ENCODE peak calls at places on chromosomes 7 and 10, in seven cellular contexts. M, Z, L, U, X, E and K are unnamed samples.

GRCh38 chr10:33216661-33217427 is 117.6 kb downstream of the NRP1 start:
- DNase-seq in U (no peak), E (no peak), Z (no peak), M (no peak), X (no peak), L (no peak), K (no peak)

GRCh38 chr7:148118371-148118770 is 472.2 kb upstream of the C7orf33 start:
- DNase-seq in E (no peak), L (no peak), M (no peak), U (no peak), X (no peak), Z (no peak), K (no peak)

GRCh38 chr7:99000904-99001442 is 122.6 kb downstream of the TRRAP start:
- DNase-seq in U (no peak), L (no peak), X (no peak), M (no peak), Z (no peak), E (no peak), K (no peak)

GRCh38 chr7:40749877-40750276 is 615.1 kb downstream of the SUGCT start:
- DNase-seq in U (peak; percentile 17), E (no peak), L (no peak), M (no peak), X (peak; percentile 12), Z (no peak), K (no peak)

GRCh38 chr10:543131-543530 is 146.3 kb downstream of the DIP2C start:
- DNase-seq in X (peak; percentile 25), Z (peak; percentile 29), L (no peak), M (no peak), E (no peak), U (no peak), K (no peak)

GRCh38 chr7:70189776-70190175 is 591.5 kb downstream of the AUTS2 start:
- DNase-seq in L (no peak), X (no peak), M (no peak), U (no peak), Z (no peak), E (no peak), K (no peak)

GRCh38 chr10:132542086-132542775 is 4.6 kb downstream of the INPP5A start:
- DNase-seq in E (no peak), X (no peak), M (peak; percentile 43), Z (peak; percentile 72), L (peak; percentile 44), U (no peak), K (no peak)

GRCh38 chr7:22156205-22156604 is 200.7 kb downstream of the RAPGEF5 start:
- DNase-seq in U (no peak), E (no peak), X (peak; percentile 43), L (no peak), Z (no peak), M (no peak), K (no peak)

GRCh38 chr7:19707240-19707639 is 1.6 kb downstream of the POLR1F start:
- DNase-seq in X (peak; percentile 10), L (no peak), M (no peak), Z (no peak), U (no peak), E (no peak), K (no peak)

GRCh38 chr10:119651514-119652327 is 541 bp downstream of the BAG3 start:
- DNase-seq in X (no peak), E (peak; percentile 54), L (peak; percentile 62), Z (peak; percentile 69), M (peak; percentile 63), U (peak; percentile 38), K (peak; percentile 66)

GRCh38 chr7:85685901-85686300 is 499.0 kb upstream of the SEMA3D start:
- DNase-seq in M (no peak), U (no peak), Z (no peak), E (no peak), X (peak; percentile 6), L (no peak), K (no peak)
- H3K27ac ChIP-seq in M (no peak overlapping the region), U (no peak overlapping the region), Z (no peak overlapping the region), E (no peak overlapping the region), X (no peak overlapping the region), L (no peak overlapping the region), K (no peak overlapping the region)

GRCh38 chr7:4683043-4683883 is 1.2 kb downstream of the FOXK1 start:
- DNase-seq in X (peak; percentile 25), L (peak; percentile 54), E (peak; percentile 55), Z (peak; percentile 74), U (no peak), M (peak; percentile 54), K (no peak)

GRCh38 chr7:4681922-4682620 is at the start of gene FOXK1:
- DNase-seq in Z (peak; percentile 88), M (peak; percentile 86), L (peak; percentile 85), E (peak; percentile 83), U (peak; percentile 81), X (peak; percentile 67), K (peak; percentile 89)

GRCh38 chr7:4683884-4684565 is 1.9 kb downstream of the FOXK1 start:
- DNase-seq in L (peak; percentile 72), Z (peak; percentile 83), X (peak; percentile 76), U (no peak), E (peak; percentile 81), M (peak; percentile 70), K (no peak)

GRCh38 chr7:4682621-4683042 is 537 bp downstream of the FOXK1 start:
- DNase-seq in Z (peak; percentile 81), U (peak; percentile 54), X (peak; percentile 55), M (peak; percentile 76), L (peak; percentile 82), E (peak; percentile 60), K (no peak)

GRCh38 chr7:4684826-4685225 is 2.7 kb downstream of the FOXK1 start:
- DNase-seq in X (no peak), L (no peak), U (no peak), Z (no peak), E (no peak), M (no peak), K (no peak)
- H3K4me3 ChIP-seq in X (peak overlapping the region; percentile 45), L (peak overlapping the region; percentile 88), U (peak overlapping the region; percentile 36), Z (peak overlapping the region; percentile 98), E (no peak overlapping the region), M (peak overlapping the region; percentile 96), K (no peak overlapping the region)

GRCh38 chr10:124700293-124701037 is 43.7 kb downstream of the FAM53B start:
- DNase-seq in M (peak; percentile 47), E (peak; percentile 25), X (no peak), U (no peak), Z (no peak), L (no peak), K (no peak)
- H3K27ac ChIP-seq in M (peak overlapping the region; percentile 79), E (peak overlapping the region; percentile 74), X (no peak overlapping the region), U (no peak overlapping the region), Z (peak overlapping the region; percentile 81), L (peak overlapping the region; percentile 84), K (peak overlapping the region; percentile 58)

GRCh38 chr7:140262242-140262903 is 85.6 kb upstream of the KDM7A start:
- DNase-seq in Z (peak; percentile 29), E (no peak), L (no peak), M (no peak), U (no peak), X (no peak), K (no peak)

GRCh38 chr7:140260767-140261486 is 84.1 kb upstream of the KDM7A start:
- DNase-seq in E (no peak), X (no peak), Z (peak; percentile 26), M (no peak), U (no peak), L (no peak), K (no peak)

GRCh38 chr7:140261522-140261921 is 84.7 kb upstream of the KDM7A start:
- DNase-seq in E (no peak), L (no peak), Z (no peak), X (no peak), U (no peak), M (no peak), K (no peak)

GRCh38 chr7:140260338-140260737 is 83.6 kb upstream of the KDM7A start:
- DNase-seq in U (no peak), Z (no peak), M (no peak), L (no peak), E (no peak), X (no peak), K (no peak)

DNA sequence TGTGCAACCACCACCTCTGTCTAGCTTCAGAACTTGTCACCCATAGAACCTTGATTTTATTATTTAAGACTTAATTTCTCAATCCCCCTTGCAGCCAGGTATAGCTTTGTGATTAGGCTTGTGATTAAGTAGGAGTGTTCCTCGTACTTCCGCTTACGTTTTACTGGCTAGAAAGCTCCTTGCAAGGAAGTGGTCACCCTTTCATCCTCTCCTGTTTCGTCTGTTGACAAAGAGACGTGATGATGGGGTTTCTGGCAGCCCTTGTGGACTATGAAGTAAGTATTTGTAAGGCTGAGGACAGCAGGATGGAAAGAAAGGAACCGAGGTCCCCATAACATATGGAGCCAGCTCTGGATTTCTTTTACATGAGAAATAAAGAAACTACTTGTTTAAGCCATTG is 86.5 kb upstream of the KDM7A start:
- DNase-seq in E (no peak), U (no peak), M (no peak), X (no peak), L (no peak), Z (peak; percentile 13), K (no peak)
- H3K4me3 ChIP-seq in E (no peak overlapping the region), U (no peak overlapping the region), M (no peak overlapping the region), X (no peak overlapping the region), L (no peak overlapping the region), Z (no peak overlapping the region), K (no peak overlapping the region)

GRCh38 chr7:12440229-12440628 is 36.6 kb upstream of the VWDE start:
- DNase-seq in X (no peak), Z (no peak), M (no peak), L (no peak), E (no peak), U (no peak), K (no peak)
- H3K27ac ChIP-seq in X (no peak overlapping the region), Z (no peak overlapping the region), M (no peak overlapping the region), L (no peak overlapping the region), E (no peak overlapping the region), U (no peak overlapping the region), K (no peak overlapping the region)

GRCh38 chr7:127759945-127760421 is 108.0 kb downstream of the SND1 start:
- DNase-seq in X (no peak), E (no peak), L (no peak), M (no peak), Z (no peak), U (peak; percentile 33), K (no peak)
- H3K4me3 ChIP-seq in X (no peak overlapping the region), E (no peak overlapping the region), L (no peak overlapping the region), M (no peak overlapping the region), Z (no peak overlapping the region), U (no peak overlapping the region), K (no peak overlapping the region)